ENCODE peak calls at places on chromosomes 16 and 17, in nine cellular contexts. H, T, Q, S, B, U, A, O and F are unnamed samples.

GRCh38 chr16:75107505-75107904 is 9.1 kb downstream of the LDHD start:
- DNase-seq in B (no peak), S (no peak), A (no peak), U (no peak), H (no peak), T (no peak), Q (no peak), O (no peak), F (no peak)

GRCh38 chr17:66228887-66229782 is at the start of gene APOH:
- DNase-seq in T (no peak), Q (no peak), H (no peak), A (no peak), U (no peak), S (no peak), O (no peak), B (no peak), F (no peak)

GRCh38 chr17:49487202-49487601 is 7.9 kb upstream of the NGFR start:
- DNase-seq in A (no peak), H (no peak), S (no peak), B (peak), T (no peak), U (no peak), O (no peak), Q (no peak), F (no peak)

GRCh38 chr16:55567382-55567781 is 898 bp downstream of the CAPNS2 start:
- DNase-seq in A (no peak), H (no peak), U (no peak), S (no peak), Q (no peak), O (no peak), T (no peak), B (no peak), F (no peak)

GRCh38 chr16:56352351-56353053 is 72.8 kb downstream of the AMFR start:
- DNase-seq in A (no peak), B (peak), H (no peak), O (no peak), Q (no peak), U (no peak), T (no peak), S (no peak), F (no peak)

GRCh38 chr17:77208217-77208808 is 67.5 kb downstream of the SEC14L1 start:
- DNase-seq in O (peak), H (no peak), S (no peak), U (no peak), B (no peak), T (no peak), A (no peak), Q (no peak), F (no peak)

GRCh38 chr17:59001158-59001814 is 105.4 kb downstream of the TRIM37 start:
- DNase-seq in T (peak), U (peak), Q (peak), H (peak), S (peak), A (peak), B (no peak), O (no peak), F (peak)

GRCh38 chr17:76529224-76529642 is 8.3 kb downstream of the CYGB start:
- DNase-seq in B (peak), O (no peak), U (peak), T (no peak), H (no peak), S (no peak), Q (no peak), A (no peak), F (no peak)

GRCh38 chr16:51813609-51814008 is 662.5 kb upstream of the SALL1 start:
- DNase-seq in U (no peak), A (no peak), Q (no peak), S (no peak), O (no peak), T (no peak), H (no peak), B (no peak), F (no peak)

GRCh38 chr17:29619251-29619650 is 3.5 kb downstream of the CORO6 start:
- DNase-seq in H (no peak), Q (no peak), O (peak), S (no peak), B (no peak), U (no peak), A (no peak), T (no peak), F (no peak)

GRCh38 chr17:62919388-62919787 is 46.6 kb upstream of the TANC2 start:
- DNase-seq in B (no peak), Q (no peak), U (no peak), O (no peak), H (no peak), T (no peak), A (no peak), S (no peak), F (no peak)

GRCh38 chr17:45366691-45367090 is 49.9 kb upstream of the MAP3K14 start:
- DNase-seq in T (no peak), S (no peak), Q (no peak), U (no peak), H (no peak), B (no peak), A (no peak), O (no peak), F (no peak)

GRCh38 chr16:86027366-86028126 is 128.6 kb downstream of the IRF8 start:
- DNase-seq in B (peak), Q (no peak), H (no peak), A (no peak), T (no peak), U (no peak), S (no peak), O (no peak), F (no peak)

GRCh38 chr17:74545456-74546230 is at the start of gene CD300C:
- DNase-seq in T (no peak), A (no peak), U (peak), Q (no peak), O (no peak), H (no peak), B (peak), S (no peak), F (no peak)

GRCh38 chr16:59905131-59905530 is 1171.0 kb upstream of the GOT2 start:
- DNase-seq in Q (no peak), T (no peak), U (no peak), H (no peak), O (no peak), B (no peak), S (no peak), A (no peak), F (no peak)

GRCh38 chr17:12773153-12773552 is 16.1 kb upstream of the ARHGAP44 start:
- DNase-seq in A (no peak), B (no peak), H (no peak), T (no peak), Q (no peak), S (no peak), U (no peak), O (no peak), F (no peak)

GRCh38 chr16:57815987-57816745 is 13.9 kb upstream of the KIFC3 start:
- DNase-seq in B (peak), H (peak), T (peak), A (no peak), U (peak), S (no peak), O (peak), Q (peak), F (peak)

GRCh38 chr16:15857779-15858560 is 1.1 kb upstream of the MYH11 start:
- DNase-seq in T (no peak), A (no peak), S (no peak), Q (no peak), H (no peak), O (no peak), U (no peak), B (peak), F (no peak)

GRCh38 chr16:69890114-69890890 is 60.8 kb upstream of the CLEC18A start:
- DNase-seq in B (peak), T (no peak), O (peak), H (no peak), S (no peak), A (no peak), Q (no peak), U (no peak), F (no peak)

GRCh38 chr17:1109606-1110523 is 69.9 kb downstream of the ABR start:
- DNase-seq in O (no peak), B (peak), S (no peak), U (no peak), Q (peak), A (no peak), H (peak), T (no peak), F (no peak)

GRCh38 chr17:16981928-16982327 is 10.0 kb upstream of the TNFRSF13B start:
- DNase-seq in H (no peak), B (no peak), O (no peak), T (no peak), U (no peak), Q (no peak), S (no peak), A (no peak), F (no peak)

GRCh38 chr16:53745753-53746258 is 41.9 kb downstream of the FTO start:
- DNase-seq in U (no peak), A (no peak), Q (no peak), T (no peak), B (no peak), S (no peak), H (no peak), O (no peak), F (no peak)

GRCh38 chr17:63338272-63338671 is 107.8 kb downstream of the CYB561 start:
- DNase-seq in T (no peak), U (no peak), S (no peak), A (no peak), B (no peak), H (no peak), Q (no peak), O (no peak), F (no peak)

GRCh38 chr16:54080524-54081008 is 206.0 kb downstream of the IRX3 start:
- DNase-seq in S (no peak), U (no peak), O (no peak), Q (no peak), A (no peak), T (no peak), B (no peak), H (no peak), F (no peak)

GRCh38 chr16:2795714-2796143 is 2.5 kb upstream of the PRSS41 start:
- DNase-seq in S (no peak), B (no peak), A (no peak), H (no peak), O (no peak), T (no peak), U (peak), Q (no peak), F (no peak)

GRCh38 chr16:1208239-1208830 is 16.7 kb downstream of the TPSG1 start:
- DNase-seq in S (no peak), O (no peak), H (no peak), A (no peak), U (no peak), B (no peak), Q (no peak), T (no peak), F (no peak)

GRCh38 chr16:9258423-9259051 is 167.1 kb downstream of the HAPSTR1 start:
- DNase-seq in S (no peak), H (no peak), O (peak), U (no peak), Q (peak), A (no peak), T (no peak), B (no peak), F (no peak)

GRCh38 chr17:47987240-47987835 is 16.4 kb downstream of the CDK5RAP3 start:
- DNase-seq in T (no peak), O (peak), S (no peak), U (no peak), B (peak), H (no peak), Q (no peak), A (no peak), F (no peak)